ENCODE peak calls at places on chromosomes 12 and 14, in nine cellular contexts. F, S, W, R, M, Q, U, H and E are unnamed samples.

GRCh38 chr12:49231881-49232650 is 32.8 kb upstream of the TUBA1C start:
- DNase-seq in F (no peak), S (no peak), W (no peak), R (no peak), M (peak; percentile 28), Q (no peak), U (no peak), H (no peak), E (no peak)

GRCh38 chr12:92412931-92413685 is 267.5 kb upstream of the BTG1 start:
- DNase-seq in F (no peak), S (no peak), W (no peak), R (no peak), M (no peak), Q (no peak), U (no peak), H (no peak), E (no peak)

GRCh38 chr12:95102916-95103671 is 29.7 kb upstream of the NR2C1 start:
- DNase-seq in F (peak; percentile 92), S (peak; percentile 88), W (no peak), R (no peak), M (peak; percentile 7), Q (no peak), U (no peak), H (peak; percentile 84), E (no peak)

GRCh38 chr12:1523558-1524050 is 70.8 kb downstream of the FBXL14 start:
- DNase-seq in F (no peak), S (no peak), W (no peak), R (no peak), M (no peak), Q (no peak), U (no peak), H (no peak), E (no peak)

GRCh38 chr14:94560782-94561655 is at the start of gene SERPINA4:
- DNase-seq in F (no peak), S (no peak), W (no peak), R (no peak), M (no peak), Q (no peak), U (no peak), H (no peak), E (no peak)

GRCh38 chr12:47841910-47842309 is 22.2 kb upstream of the HDAC7 start:
- DNase-seq in F (no peak), S (no peak), W (no peak), R (no peak), M (no peak), Q (no peak), U (no peak), H (no peak), E (no peak)

GRCh38 chr12:122079532-122080081 is 1.1 kb downstream of the MLXIP start:
- DNase-seq in F (no peak), S (peak; percentile 31), W (peak; percentile 59), R (no peak), M (no peak), Q (peak; percentile 41), U (no peak), H (no peak), E (no peak)

GRCh38 chr12:113222730-113223531 is 1.7 kb downstream of the TPCN1 start:
- DNase-seq in F (peak; percentile 19), S (peak; percentile 59), W (peak; percentile 87), R (no peak), M (peak; percentile 74), Q (peak; percentile 78), U (no peak), H (no peak), E (no peak)

GRCh38 chr12:55929306-55929791 is 1.6 kb upstream of the DGKA start:
- DNase-seq in F (peak; percentile 92), S (peak; percentile 98), W (peak; percentile 90), R (no peak), M (no peak), Q (no peak), U (peak; percentile 5), H (peak; percentile 89), E (peak; percentile 89)

GRCh38 chr14:104199266-104199665 is 60.9 kb downstream of the KIF26A start:
- DNase-seq in F (no peak), S (no peak), W (no peak), R (no peak), M (no peak), Q (no peak), U (no peak), H (no peak), E (no peak)

GRCh38 chr14:41167040-41167439 is 439.6 kb upstream of the LRFN5 start:
- DNase-seq in F (no peak), S (no peak), W (no peak), R (no peak), M (peak; percentile 10), Q (no peak), U (no peak), H (no peak), E (no peak)

GRCh38 chr12:100919116-100919515 is 124.5 kb downstream of the ANO4 start:
- DNase-seq in F (no peak), S (no peak), W (no peak), R (no peak), M (no peak), Q (no peak), U (no peak), H (no peak), E (no peak)

GRCh38 chr14:71119075-71119474 is 211.8 kb downstream of the PCNX1 start:
- DNase-seq in F (no peak), S (no peak), W (no peak), R (no peak), M (no peak), Q (no peak), U (no peak), H (no peak), E (no peak)

GRCh38 chr12:8482446-8483080 is 26.8 kb downstream of the CLEC6A start:
- DNase-seq in F (no peak), S (no peak), W (no peak), R (no peak), M (no peak), Q (no peak), U (no peak), H (no peak), E (no peak)

GRCh38 chr14:68547305-68548193 is 245.3 kb downstream of the ZFP36L1 start:
- DNase-seq in F (no peak), S (no peak), W (no peak), R (peak; percentile 70), M (no peak), Q (no peak), U (no peak), H (no peak), E (no peak)

GRCh38 chr12:89542912-89543592 is 17.2 kb upstream of the POC1B start:
- DNase-seq in F (peak; percentile 69), S (peak; percentile 80), W (no peak), R (no peak), M (peak; percentile 61), Q (no peak), U (peak; percentile 67), H (no peak), E (peak; percentile 16)

GRCh38 chr14:22974530-22975313 is 7.6 kb downstream of the AJUBA start:
- DNase-seq in F (no peak), S (no peak), W (no peak), R (no peak), M (no peak), Q (no peak), U (no peak), H (no peak), E (no peak)

GRCh38 chr12:24519759-24520158 is 429.1 kb downstream of the BCAT1 start:
- DNase-seq in F (no peak), S (no peak), W (no peak), R (no peak), M (no peak), Q (no peak), U (no peak), H (no peak), E (no peak)

GRCh38 chr14:49173765-49174373 is 412.3 kb downstream of the RPS29 start:
- DNase-seq in F (peak; percentile 41), S (peak; percentile 57), W (no peak), R (peak; percentile 16), M (peak; percentile 75), Q (no peak), U (no peak), H (peak; percentile 12), E (no peak)

GRCh38 chr14:44778562-44778961 is 183.2 kb downstream of the KLHL28 start:
- DNase-seq in F (no peak), S (no peak), W (no peak), R (no peak), M (no peak), Q (no peak), U (no peak), H (no peak), E (no peak)

GRCh38 chr14:21070083-21070609 is at the start of gene ARHGEF40:
- DNase-seq in F (no peak), S (no peak), W (no peak), R (no peak), M (peak; percentile 66), Q (peak; percentile 83), U (peak; percentile 69), H (no peak), E (no peak)

GRCh38 chr12:57031228-57031670 is 14.9 kb upstream of the TAC3 start:
- DNase-seq in F (peak; percentile 23), S (peak; percentile 52), W (no peak), R (no peak), M (peak; percentile 90), Q (no peak), U (no peak), H (no peak), E (no peak)

GRCh38 chr14:50342211-50343080 is 30.3 kb downstream of the DMAC2L start:
- DNase-seq in F (peak; percentile 9), S (peak; percentile 52), W (no peak), R (peak; percentile 28), M (peak; percentile 37), Q (peak; percentile 68), U (peak; percentile 72), H (peak; percentile 45), E (no peak)

GRCh38 chr12:85794551-85794950 is 41.7 kb downstream of the RASSF9 start:
- DNase-seq in F (no peak), S (no peak), W (no peak), R (no peak), M (no peak), Q (no peak), U (no peak), H (no peak), E (no peak)

GRCh38 chr12:109738209-109738608 is 24.6 kb downstream of the FAM222A start:
- DNase-seq in F (no peak), S (no peak), W (peak; percentile 27), R (no peak), M (no peak), Q (peak; percentile 30), U (no peak), H (no peak), E (no peak)

GRCh38 chr14:55846852-55847471 is 267.0 kb downstream of the KTN1 start:
- DNase-seq in F (no peak), S (no peak), W (peak; percentile 47), R (no peak), M (no peak), Q (peak; percentile 56), U (peak; percentile 42), H (no peak), E (no peak)

GRCh38 chr12:116539905-116540482 is 19.2 kb upstream of the MAP1LC3B2 start:
- DNase-seq in F (no peak), S (no peak), W (no peak), R (no peak), M (peak; percentile 72), Q (peak; percentile 73), U (peak; percentile 63), H (no peak), E (no peak)

GRCh38 chr12:39905152-39905551 is 200.7 kb downstream of the SLC2A13 start:
- DNase-seq in F (no peak), S (no peak), W (peak; percentile 48), R (peak; percentile 3), M (no peak), Q (peak; percentile 72), U (peak; percentile 78), H (no peak), E (no peak)

GRCh38 chr12:10634427-10634826 is 21.0 kb upstream of the MAGOHB start:
- DNase-seq in F (no peak), S (no peak), W (no peak), R (peak; percentile 63), M (no peak), Q (no peak), U (no peak), H (no peak), E (no peak)

GRCh38 chr12:123233505-123234299 is 466 bp downstream of the MTRFR start:
- DNase-seq in F (peak; percentile 29), S (peak; percentile 24), W (peak; percentile 55), R (no peak), M (no peak), Q (no peak), U (no peak), H (peak; percentile 22), E (no peak)

GRCh38 chr14:74575936-74576335 is 36.1 kb downstream of the LTBP2 start:
- DNase-seq in F (no peak), S (no peak), W (peak; percentile 11), R (no peak), M (no peak), Q (peak; percentile 7), U (no peak), H (no peak), E (no peak)